ENCODE peak calls at places on chromosomes 12 and 14, in eight cellular contexts. B is GM06990, I is omental fat pad, Q is WTC11, W is osteocyte, K is fibroblast of pulmonary artery, O is HFFc6, M is AG09309. Y is an unnamed sample.

GRCh38 chr14:75299064-75299463 is 20.4 kb downstream of the FOS start:
- DNase-seq in W (no peak), B (no peak), O (no peak), I (peak), Q (no peak), K (peak), M (no peak), Y (no peak)

GRCh38 chr12:13374783-13375182 is 178.3 kb downstream of the EMP1 start:
- DNase-seq in W (no peak), Q (no peak), B (no peak), K (no peak), O (no peak), I (no peak), M (no peak), Y (peak)

GRCh38 chr14:77882631-77883030 is 82.7 kb downstream of the ADCK1 start:
- DNase-seq in I (no peak), O (peak), M (no peak), K (peak), W (no peak), B (no peak), Q (no peak), Y (no peak)

GRCh38 chr12:127888948-127889347 is 378.0 kb upstream of the TMEM132C start:
- DNase-seq in Q (no peak), M (no peak), B (no peak), I (no peak), K (no peak), W (no peak), O (no peak), Y (no peak)

GRCh38 chr14:73180385-73180805 is 44.1 kb downstream of the PSEN1 start:
- DNase-seq in O (peak), B (no peak), I (no peak), W (no peak), K (peak), M (peak), Q (no peak), Y (no peak)

GRCh38 chr14:100571837-100572236 is 15.4 kb downstream of the BEGAIN start:
- DNase-seq in K (no peak), I (no peak), Q (no peak), M (no peak), O (no peak), B (no peak), W (no peak), Y (no peak)

GRCh38 chr14:46405095-46405494 is 246.5 kb downstream of the RPL10L start:
- DNase-seq in K (no peak), Q (no peak), B (no peak), W (no peak), O (no peak), M (no peak), I (no peak), Y (no peak)

GRCh38 chr14:51155331-51155730 is 60.4 kb upstream of the TRIM9 start:
- DNase-seq in Q (no peak), W (no peak), I (no peak), M (no peak), O (no peak), B (no peak), K (no peak), Y (no peak)

GRCh38 chr12:109757671-109758265 is 44.1 kb downstream of the FAM222A start:
- DNase-seq in Q (peak), M (no peak), I (peak), K (no peak), B (no peak), W (no peak), O (no peak), Y (no peak)

GRCh38 chr14:104509673-104510072 is 69.9 kb upstream of the C14orf180 start:
- DNase-seq in I (no peak), M (no peak), K (no peak), B (no peak), W (peak), Q (no peak), O (no peak), Y (no peak)

GRCh38 chr14:76937181-76938091 is 91.1 kb downstream of the IRF2BPL start:
- DNase-seq in Q (no peak), W (peak), O (peak), M (no peak), K (peak), B (no peak), I (no peak), Y (no peak)

GRCh38 chr12:68613209-68613904 is 2.7 kb downstream of the RAP1B start:
- DNase-seq in Q (no peak), O (no peak), B (no peak), W (no peak), I (no peak), M (no peak), K (no peak), Y (no peak)

GRCh38 chr14:99722741-99723140 is 38.6 kb downstream of the CYP46A1 start:
- DNase-seq in K (no peak), Q (no peak), M (no peak), I (no peak), O (no peak), W (no peak), B (no peak), Y (no peak)

GRCh38 chr14:68250950-68251765 is 431.6 kb downstream of the RAD51B start:
- DNase-seq in Q (no peak), W (no peak), K (no peak), O (no peak), I (no peak), M (no peak), B (no peak), Y (no peak)

GRCh38 chr14:94612174-94612573 is at the start of gene SERPINA3:
- DNase-seq in M (no peak), B (no peak), O (no peak), W (no peak), K (peak), I (no peak), Q (no peak), Y (no peak)

GRCh38 chr14:86052868-86053267 is 522.9 kb downstream of the FLRT2 start:
- DNase-seq in Q (no peak), M (no peak), K (no peak), W (no peak), I (no peak), O (no peak), B (no peak), Y (no peak)

GRCh38 chr12:38162013-38162412 is 154.6 kb upstream of the ALG10B start:
- DNase-seq in W (peak), O (no peak), K (no peak), I (no peak), Q (no peak), M (no peak), B (no peak), Y (peak)

GRCh38 chr12:19957578-19957977 is 410.8 kb upstream of the PDE3A start:
- DNase-seq in B (no peak), W (no peak), Q (no peak), I (no peak), O (no peak), M (no peak), K (no peak), Y (no peak)

GRCh38 chr14:102158797-102159196 is 19.1 kb downstream of the WDR20 start:
- DNase-seq in M (no peak), O (no peak), K (no peak), B (no peak), Q (no peak), I (no peak), W (no peak), Y (no peak)

GRCh38 chr14:76917158-76917596 is 91.0 kb downstream of the LRRC74A start:
- DNase-seq in O (peak), W (no peak), M (no peak), K (peak), B (no peak), Q (peak), I (peak), Y (no peak)

GRCh38 chr14:78902010-78902623 is 731.9 kb downstream of the NRXN3 start:
- DNase-seq in W (no peak), Q (peak), I (no peak), B (no peak), K (peak), M (peak), O (peak), Y (no peak)

GRCh38 chr12:867905-868304 is 81.6 kb downstream of the RAD52 start:
- DNase-seq in M (no peak), K (no peak), O (no peak), I (no peak), W (no peak), B (no peak), Q (no peak), Y (no peak)

GRCh38 chr12:49636979-49637378 is 13.6 kb downstream of the PRPF40B start:
- DNase-seq in I (no peak), W (peak), B (no peak), O (peak), M (peak), K (peak), Q (peak), Y (no peak)

GRCh38 chr12:124563401-124563800 is 4.0 kb downstream of the NCOR2 start:
- DNase-seq in Q (no peak), O (no peak), B (no peak), M (no peak), K (no peak), I (no peak), W (no peak), Y (no peak)

GRCh38 chr14:94918896-94919295 is 149.0 kb upstream of the GSC start:
- DNase-seq in W (no peak), O (no peak), Q (no peak), M (no peak), K (no peak), I (no peak), B (no peak), Y (no peak)

GRCh38 chr12:8697476-8698131 is at the start of gene RIMKLB:
- DNase-seq in O (peak), B (peak), W (peak), K (peak), Q (peak), M (no peak), I (peak), Y (peak)

GRCh38 chr12:71158361-71158882 is 623 bp upstream of the TSPAN8 start:
- DNase-seq in I (no peak), M (no peak), W (no peak), K (peak), O (no peak), Q (no peak), B (no peak), Y (no peak)

GRCh38 chr12:18723752-18724151 is 14.1 kb downstream of the PLCZ1 start:
- DNase-seq in W (no peak), I (no peak), B (no peak), M (no peak), O (peak), K (peak), Q (no peak), Y (no peak)

GRCh38 chr12:103547929-103548328 is 39.1 kb upstream of the STAB2 start:
- DNase-seq in B (no peak), M (no peak), Q (peak), K (no peak), I (no peak), O (no peak), W (no peak), Y (peak)

GRCh38 chr14:86654558-86655184 is 1124.7 kb downstream of the FLRT2 start:
- DNase-seq in I (peak), Q (peak), B (no peak), O (peak), W (no peak), K (peak), M (no peak), Y (no peak)

GRCh38 chr14:24368562-24369252 is 723 bp downstream of the NFATC4 start:
- DNase-seq in Q (peak), O (peak), B (peak), W (peak), M (peak), I (no peak), K (peak), Y (no peak)

GRCh38 chr12:77667101-77667500 is 163.6 kb upstream of the NAV3 start:
- DNase-seq in I (no peak), Q (no peak), B (no peak), K (peak), M (no peak), O (no peak), W (no peak), Y (no peak)

GRCh38 chr12:80580254-80580653 is 127.2 kb upstream of the MYF6 start:
- DNase-seq in W (no peak), B (no peak), I (no peak), Q (no peak), M (peak), K (peak), O (peak), Y (no peak)

GRCh38 chr12:56080556-56081138 is 682 bp downstream of the ERBB3 start:
- DNase-seq in M (no peak), O (no peak), K (no peak), Q (peak), W (no peak), B (no peak), I (no peak), Y (no peak)

DNA sequence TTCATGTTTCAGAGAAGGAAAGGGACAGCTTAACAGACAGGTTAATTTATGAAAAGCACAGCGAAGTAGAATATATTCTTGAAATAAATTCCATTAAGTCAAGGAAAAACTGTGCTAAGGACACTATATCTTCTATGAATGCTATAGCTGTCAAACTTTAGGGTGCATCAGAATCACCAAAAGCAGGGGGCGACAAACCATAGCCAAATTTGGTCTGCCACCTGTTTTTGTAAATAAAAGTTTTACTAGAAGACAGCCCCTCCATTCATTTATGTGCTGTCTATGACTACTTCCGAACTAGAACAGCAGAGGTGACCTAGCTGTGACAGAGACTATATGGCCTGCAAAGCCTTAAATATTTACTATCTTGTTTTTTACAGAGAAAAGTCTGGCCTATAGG is 25.9 kb downstream of the PPP4R3A start:
- DNase-seq in I (no peak), O (no peak), Q (no peak), M (no peak), W (no peak), B (no peak), K (no peak), Y (no peak)
- TF ChIP-seq CTCF in I (no peak), O (peak), Q (no peak), M (no peak), W (no peak), B (peak), K (peak), Y (no peak)

DNA sequence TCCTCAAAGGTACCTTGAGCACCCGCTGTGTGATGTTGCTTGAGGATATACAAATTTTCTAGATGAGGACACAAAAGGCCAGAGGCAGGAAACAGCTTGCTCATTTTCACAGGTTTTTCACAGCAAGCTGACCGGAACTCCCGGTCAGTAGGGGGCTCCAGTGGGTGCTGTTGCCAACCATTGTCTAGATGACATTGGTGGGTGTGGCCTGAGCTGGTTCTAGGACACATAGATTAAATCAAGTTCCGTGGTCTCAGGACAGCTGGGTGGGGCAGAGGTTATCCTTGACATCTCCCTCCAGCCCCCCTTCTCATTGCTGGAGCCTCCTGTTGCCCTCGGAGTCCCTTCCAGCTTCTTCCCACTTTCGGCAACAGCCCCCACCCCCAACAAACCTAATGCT is 153.6 kb upstream of the FKBP4 start:
- DNase-seq in B (no peak), K (peak), I (no peak), Q (peak), W (no peak), M (no peak), O (peak), Y (no peak)
- TF ChIP-seq CTCF in B (peak), K (peak), I (no peak), Q (no peak), W (peak), M (peak), O (peak), Y (no peak)

DNA sequence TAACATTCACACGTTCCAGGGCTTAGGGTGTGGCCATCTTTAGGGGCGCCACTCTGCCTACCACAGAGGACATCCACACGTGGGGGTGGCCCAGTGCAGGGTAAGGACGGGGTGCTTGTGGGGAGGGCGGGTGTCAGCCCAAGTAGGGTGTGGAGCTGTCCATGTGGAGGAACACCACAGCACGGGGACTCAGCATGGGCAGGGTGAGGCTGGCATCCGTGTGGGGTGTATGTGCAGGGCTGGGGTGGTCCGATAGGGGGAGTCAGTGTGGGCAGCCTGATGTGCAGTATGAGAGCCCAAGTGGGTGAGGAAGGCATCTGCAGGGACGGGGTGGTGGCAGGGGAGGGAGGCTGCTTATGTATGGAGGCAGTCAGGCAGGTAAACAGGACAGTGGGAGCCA is 17.7 kb downstream of the PSMC1 start:
- DNase-seq in M (no peak), W (no peak), I (no peak), Q (peak), K (no peak), B (no peak), O (no peak), Y (peak)
- TF ChIP-seq CTCF in M (peak), W (no peak), I (no peak), Q (peak), K (no peak), B (no peak), O (no peak), Y (no peak)

GRCh38 chr12:47636908-47637780 is 68.7 kb downstream of the RPAP3 start:
- DNase-seq in I (no peak), Q (peak), M (no peak), W (no peak), O (peak), B (peak), K (peak), Y (no peak)
- TF ChIP-seq CTCF in I (no peak), Q (peak), M (peak), W (peak), O (peak), B (peak), K (peak), Y (no peak)

Y was measured in esophagus muscularis mucosa.